ENCODE peak calls at places on chromosomes 4 and X, in nine cellular contexts. One of them, this sample, is unnamed.

GRCh38 chr4:990746-991367 is 2.3 kb downstream of the SLC26A1 start:
- DNase-seq in GM23248: no peak
- DNase-seq in left lung: peak; percentile 72
- DNase-seq in stimulated activated CD4-positive, alpha-beta T cell treated with anti-CD3 and anti-CD28 coated beads, Interleukin-4, amount 100 ng/mL, for 4 hours: no peak
- DNase-seq in type B pancreatic cell: no peak
- DNase-seq in frontal cortex: no peak
- DNase-seq in Right ventricle myocardium inferior: peak; percentile 58
- DNase-seq in G401: no peak
- DNase-seq in endodermal cell: no peak
- DNase-seq in this sample: no peak

GRCh38 chrX:139106111-139106510 is 394.6 kb upstream of the FGF13 start:
- DNase-seq in GM23248: peak; percentile 78
- DNase-seq in left lung: no peak
- DNase-seq in stimulated activated CD4-positive, alpha-beta T cell treated with anti-CD3 and anti-CD28 coated beads, Interleukin-4, amount 100 ng/mL, for 4 hours: no peak
- DNase-seq in type B pancreatic cell: no peak
- DNase-seq in frontal cortex: no peak
- DNase-seq in Right ventricle myocardium inferior: no peak
- DNase-seq in G401: no peak
- DNase-seq in endodermal cell: no peak
- DNase-seq in this sample: peak; percentile 72

GRCh38 chr4:133062851-133063250 is 86.2 kb upstream of the PCDH10 start:
- DNase-seq in GM23248: no peak
- DNase-seq in left lung: no peak
- DNase-seq in stimulated activated CD4-positive, alpha-beta T cell treated with anti-CD3 and anti-CD28 coated beads, Interleukin-4, amount 100 ng/mL, for 4 hours: no peak
- DNase-seq in type B pancreatic cell: no peak
- DNase-seq in frontal cortex: no peak
- DNase-seq in Right ventricle myocardium inferior: no peak
- DNase-seq in G401: no peak
- DNase-seq in endodermal cell: no peak
- DNase-seq in this sample: no peak

GRCh38 chr4:174522183-174523002 is at the start of gene HPGD:
- DNase-seq in GM23248: peak; percentile 46
- DNase-seq in left lung: peak; percentile 91
- DNase-seq in stimulated activated CD4-positive, alpha-beta T cell treated with anti-CD3 and anti-CD28 coated beads, Interleukin-4, amount 100 ng/mL, for 4 hours: peak; percentile 28
- DNase-seq in type B pancreatic cell: peak; percentile 70
- DNase-seq in frontal cortex: peak; percentile 19
- DNase-seq in Right ventricle myocardium inferior: peak; percentile 76
- DNase-seq in G401: no peak
- DNase-seq in endodermal cell: peak; percentile 86
- DNase-seq in this sample: peak; percentile 87

GRCh38 chr4:24568425-24568824 is 15.9 kb downstream of the DHX15 start:
- DNase-seq in GM23248: peak; percentile 72
- DNase-seq in left lung: no peak
- DNase-seq in stimulated activated CD4-positive, alpha-beta T cell treated with anti-CD3 and anti-CD28 coated beads, Interleukin-4, amount 100 ng/mL, for 4 hours: no peak
- DNase-seq in type B pancreatic cell: no peak
- DNase-seq in frontal cortex: no peak
- DNase-seq in Right ventricle myocardium inferior: no peak
- DNase-seq in G401: no peak
- DNase-seq in endodermal cell: no peak
- DNase-seq in this sample: no peak

GRCh38 chrX:10119399-10119990 is 37.3 kb upstream of the CLCN4 start:
- DNase-seq in GM23248: peak; percentile 70
- DNase-seq in left lung: no peak
- DNase-seq in stimulated activated CD4-positive, alpha-beta T cell treated with anti-CD3 and anti-CD28 coated beads, Interleukin-4, amount 100 ng/mL, for 4 hours: peak; percentile 36
- DNase-seq in type B pancreatic cell: peak; percentile 79
- DNase-seq in frontal cortex: peak; percentile 43
- DNase-seq in Right ventricle myocardium inferior: no peak
- DNase-seq in G401: peak; percentile 79
- DNase-seq in endodermal cell: peak; percentile 86
- DNase-seq in this sample: peak; percentile 85

GRCh38 chr4:8547108-8547911 is 32.9 kb upstream of the GPR78 start:
- DNase-seq in GM23248: peak; percentile 88
- DNase-seq in left lung: no peak
- DNase-seq in stimulated activated CD4-positive, alpha-beta T cell treated with anti-CD3 and anti-CD28 coated beads, Interleukin-4, amount 100 ng/mL, for 4 hours: no peak
- DNase-seq in type B pancreatic cell: no peak
- DNase-seq in frontal cortex: no peak
- DNase-seq in Right ventricle myocardium inferior: no peak
- DNase-seq in G401: no peak
- DNase-seq in endodermal cell: peak; percentile 79
- DNase-seq in this sample: peak; percentile 84

GRCh38 chr4:112516401-112517066 is 554 bp upstream of the NEUROG2 start:
- DNase-seq in GM23248: no peak
- DNase-seq in left lung: peak; percentile 79
- DNase-seq in stimulated activated CD4-positive, alpha-beta T cell treated with anti-CD3 and anti-CD28 coated beads, Interleukin-4, amount 100 ng/mL, for 4 hours: peak; percentile 5
- DNase-seq in type B pancreatic cell: no peak
- DNase-seq in frontal cortex: no peak
- DNase-seq in Right ventricle myocardium inferior: no peak
- DNase-seq in G401: no peak
- DNase-seq in endodermal cell: peak; percentile 92
- DNase-seq in this sample: peak; percentile 78

GRCh38 chr4:17934286-17934685 is 87.3 kb downstream of the LCORL start:
- DNase-seq in GM23248: peak; percentile 21
- DNase-seq in left lung: no peak
- DNase-seq in stimulated activated CD4-positive, alpha-beta T cell treated with anti-CD3 and anti-CD28 coated beads, Interleukin-4, amount 100 ng/mL, for 4 hours: no peak
- DNase-seq in type B pancreatic cell: no peak
- DNase-seq in frontal cortex: no peak
- DNase-seq in Right ventricle myocardium inferior: no peak
- DNase-seq in G401: no peak
- DNase-seq in endodermal cell: no peak
- DNase-seq in this sample: no peak

GRCh38 chr4:164761746-164762275 is 7.9 kb downstream of the SMIM31 start:
- DNase-seq in GM23248: no peak
- DNase-seq in left lung: no peak
- DNase-seq in stimulated activated CD4-positive, alpha-beta T cell treated with anti-CD3 and anti-CD28 coated beads, Interleukin-4, amount 100 ng/mL, for 4 hours: no peak
- DNase-seq in type B pancreatic cell: no peak
- DNase-seq in frontal cortex: no peak
- DNase-seq in Right ventricle myocardium inferior: no peak
- DNase-seq in G401: no peak
- DNase-seq in endodermal cell: no peak
- DNase-seq in this sample: no peak

GRCh38 chrX:26262121-26262523 is 46.2 kb downstream of the MAGEB5 start:
- DNase-seq in GM23248: no peak
- DNase-seq in left lung: no peak
- DNase-seq in stimulated activated CD4-positive, alpha-beta T cell treated with anti-CD3 and anti-CD28 coated beads, Interleukin-4, amount 100 ng/mL, for 4 hours: no peak
- DNase-seq in type B pancreatic cell: no peak
- DNase-seq in frontal cortex: peak; percentile 0
- DNase-seq in Right ventricle myocardium inferior: no peak
- DNase-seq in G401: no peak
- DNase-seq in endodermal cell: no peak
- DNase-seq in this sample: peak; percentile 19

GRCh38 chr4:3874525-3875110 is 108.4 kb downstream of the ADRA2C start:
- DNase-seq in GM23248: no peak
- DNase-seq in left lung: peak; percentile 38
- DNase-seq in stimulated activated CD4-positive, alpha-beta T cell treated with anti-CD3 and anti-CD28 coated beads, Interleukin-4, amount 100 ng/mL, for 4 hours: no peak
- DNase-seq in type B pancreatic cell: no peak
- DNase-seq in frontal cortex: no peak
- DNase-seq in Right ventricle myocardium inferior: no peak
- DNase-seq in G401: no peak
- DNase-seq in endodermal cell: peak; percentile 35
- DNase-seq in this sample: peak; percentile 1

GRCh38 chr4:5638976-5639375 is 69.4 kb downstream of the EVC2 start:
- DNase-seq in GM23248: peak; percentile 81
- DNase-seq in left lung: no peak
- DNase-seq in stimulated activated CD4-positive, alpha-beta T cell treated with anti-CD3 and anti-CD28 coated beads, Interleukin-4, amount 100 ng/mL, for 4 hours: no peak
- DNase-seq in type B pancreatic cell: no peak
- DNase-seq in frontal cortex: no peak
- DNase-seq in Right ventricle myocardium inferior: no peak
- DNase-seq in G401: no peak
- DNase-seq in endodermal cell: no peak
- DNase-seq in this sample: no peak

GRCh38 chr4:89506866-89507494 is 199.4 kb upstream of the GPRIN3 start:
- DNase-seq in GM23248: peak; percentile 22
- DNase-seq in left lung: no peak
- DNase-seq in stimulated activated CD4-positive, alpha-beta T cell treated with anti-CD3 and anti-CD28 coated beads, Interleukin-4, amount 100 ng/mL, for 4 hours: no peak
- DNase-seq in type B pancreatic cell: no peak
- DNase-seq in frontal cortex: no peak
- DNase-seq in Right ventricle myocardium inferior: no peak
- DNase-seq in G401: no peak
- DNase-seq in endodermal cell: no peak
- DNase-seq in this sample: no peak

GRCh38 chr4:1356181-1356998 is 9.4 kb downstream of the UVSSA start:
- DNase-seq in GM23248: peak; percentile 67
- DNase-seq in left lung: peak; percentile 86
- DNase-seq in stimulated activated CD4-positive, alpha-beta T cell treated with anti-CD3 and anti-CD28 coated beads, Interleukin-4, amount 100 ng/mL, for 4 hours: peak; percentile 45
- DNase-seq in type B pancreatic cell: no peak
- DNase-seq in frontal cortex: peak; percentile 83
- DNase-seq in Right ventricle myocardium inferior: peak; percentile 85
- DNase-seq in G401: peak; percentile 84
- DNase-seq in endodermal cell: peak; percentile 89
- DNase-seq in this sample: peak; percentile 76

GRCh38 chr4:36138221-36138620 is 106.1 kb downstream of the ARAP2 start:
- DNase-seq in GM23248: no peak
- DNase-seq in left lung: no peak
- DNase-seq in stimulated activated CD4-positive, alpha-beta T cell treated with anti-CD3 and anti-CD28 coated beads, Interleukin-4, amount 100 ng/mL, for 4 hours: no peak
- DNase-seq in type B pancreatic cell: no peak
- DNase-seq in frontal cortex: no peak
- DNase-seq in Right ventricle myocardium inferior: no peak
- DNase-seq in G401: no peak
- DNase-seq in endodermal cell: no peak
- DNase-seq in this sample: no peak

GRCh38 chr4:54745031-54745770 is 87.4 kb downstream of the KIT start:
- DNase-seq in GM23248: peak; percentile 32
- DNase-seq in left lung: no peak
- DNase-seq in stimulated activated CD4-positive, alpha-beta T cell treated with anti-CD3 and anti-CD28 coated beads, Interleukin-4, amount 100 ng/mL, for 4 hours: no peak
- DNase-seq in type B pancreatic cell: no peak
- DNase-seq in frontal cortex: no peak
- DNase-seq in Right ventricle myocardium inferior: no peak
- DNase-seq in G401: no peak
- DNase-seq in endodermal cell: no peak
- DNase-seq in this sample: no peak

This sample was measured in ELF-1.